ENCODE peak calls at places on chromosomes 3 and 15, in nine cellular contexts. One of them, this sample, is unnamed.

GRCh38 chr15:66235866-66236265 is 17.7 kb downstream of the MEGF11 start:
- DNase-seq in glutamatergic neuron: no peak
- DNase-seq in NB4: no peak
- DNase-seq in H9: no peak
- DNase-seq in T-helper 2 cell: no peak
- DNase-seq in AG09309: no peak
- DNase-seq in uterus: no peak
- DNase-seq in CD8-positive, alpha-beta memory T cell: no peak
- DNase-seq in HTR-8/SVneo: no peak
- DNase-seq in this sample: no peak

GRCh38 chr3:187964759-187965158 is 189.2 kb upstream of the LPP start:
- DNase-seq in glutamatergic neuron: no peak
- DNase-seq in NB4: no peak
- DNase-seq in H9: no peak
- DNase-seq in T-helper 2 cell: no peak
- DNase-seq in AG09309: no peak
- DNase-seq in uterus: no peak
- DNase-seq in CD8-positive, alpha-beta memory T cell: no peak
- DNase-seq in HTR-8/SVneo: no peak
- DNase-seq in this sample: no peak

GRCh38 chr3:171561601-171562323 is 101.6 kb upstream of the TNIK start:
- DNase-seq in glutamatergic neuron: no peak
- DNase-seq in NB4: no peak
- DNase-seq in H9: no peak
- DNase-seq in T-helper 2 cell: no peak
- DNase-seq in AG09309: no peak
- DNase-seq in uterus: no peak
- DNase-seq in CD8-positive, alpha-beta memory T cell: no peak
- DNase-seq in HTR-8/SVneo: no peak
- DNase-seq in this sample: no peak

GRCh38 chr15:78914027-78914764 is 30.6 kb downstream of the CTSH start:
- DNase-seq in glutamatergic neuron: no peak
- DNase-seq in NB4: peak
- DNase-seq in H9: no peak
- DNase-seq in T-helper 2 cell: no peak
- DNase-seq in AG09309: no peak
- DNase-seq in uterus: peak
- DNase-seq in CD8-positive, alpha-beta memory T cell: no peak
- DNase-seq in HTR-8/SVneo: no peak
- DNase-seq in this sample: peak

GRCh38 chr3:131348911-131349310 is 32.7 kb upstream of the NUDT16 start:
- DNase-seq in glutamatergic neuron: no peak
- DNase-seq in NB4: no peak
- DNase-seq in H9: no peak
- DNase-seq in T-helper 2 cell: no peak
- DNase-seq in AG09309: no peak
- DNase-seq in uterus: no peak
- DNase-seq in CD8-positive, alpha-beta memory T cell: no peak
- DNase-seq in HTR-8/SVneo: no peak
- DNase-seq in this sample: no peak

GRCh38 chr3:46351646-46352045 is 2.3 kb upstream of the CCR2 start:
- DNase-seq in glutamatergic neuron: no peak
- DNase-seq in NB4: no peak
- DNase-seq in H9: no peak
- DNase-seq in T-helper 2 cell: no peak
- DNase-seq in AG09309: no peak
- DNase-seq in uterus: no peak
- DNase-seq in CD8-positive, alpha-beta memory T cell: no peak
- DNase-seq in HTR-8/SVneo: no peak
- DNase-seq in this sample: no peak

GRCh38 chr3:15148614-15149013 is 49.7 kb upstream of the RBSN start:
- DNase-seq in glutamatergic neuron: peak
- DNase-seq in NB4: peak
- DNase-seq in H9: peak
- DNase-seq in T-helper 2 cell: no peak
- DNase-seq in AG09309: no peak
- DNase-seq in uterus: peak
- DNase-seq in CD8-positive, alpha-beta memory T cell: no peak
- DNase-seq in HTR-8/SVneo: peak
- DNase-seq in this sample: peak

GRCh38 chr3:146543461-146544012 is 870 bp downstream of the PLSCR1 start:
- DNase-seq in glutamatergic neuron: no peak
- DNase-seq in NB4: peak
- DNase-seq in H9: no peak
- DNase-seq in T-helper 2 cell: no peak
- DNase-seq in AG09309: no peak
- DNase-seq in uterus: peak
- DNase-seq in CD8-positive, alpha-beta memory T cell: no peak
- DNase-seq in HTR-8/SVneo: no peak
- DNase-seq in this sample: no peak

GRCh38 chr15:73922186-73923151 is 3.8 kb upstream of the LOXL1 start:
- DNase-seq in glutamatergic neuron: no peak
- DNase-seq in NB4: peak
- DNase-seq in H9: peak
- DNase-seq in T-helper 2 cell: no peak
- DNase-seq in AG09309: no peak
- DNase-seq in uterus: peak
- DNase-seq in CD8-positive, alpha-beta memory T cell: no peak
- DNase-seq in HTR-8/SVneo: peak
- DNase-seq in this sample: peak

GRCh38 chr15:72146221-72146620 is 28.0 kb downstream of the SENP8 start:
- DNase-seq in glutamatergic neuron: no peak
- DNase-seq in NB4: no peak
- DNase-seq in H9: no peak
- DNase-seq in T-helper 2 cell: no peak
- DNase-seq in AG09309: no peak
- DNase-seq in uterus: no peak
- DNase-seq in CD8-positive, alpha-beta memory T cell: no peak
- DNase-seq in HTR-8/SVneo: no peak
- DNase-seq in this sample: no peak

GRCh38 chr3:129003578-129004112 is 2.5 kb downstream of the EFCC1 start:
- DNase-seq in glutamatergic neuron: peak
- DNase-seq in NB4: no peak
- DNase-seq in H9: peak
- DNase-seq in T-helper 2 cell: peak
- DNase-seq in AG09309: no peak
- DNase-seq in uterus: no peak
- DNase-seq in CD8-positive, alpha-beta memory T cell: peak
- DNase-seq in HTR-8/SVneo: no peak
- DNase-seq in this sample: peak

GRCh38 chr3:13587442-13587841 is 38.5 kb downstream of the FBLN2 start:
- DNase-seq in glutamatergic neuron: no peak
- DNase-seq in NB4: no peak
- DNase-seq in H9: no peak
- DNase-seq in T-helper 2 cell: no peak
- DNase-seq in AG09309: no peak
- DNase-seq in uterus: no peak
- DNase-seq in CD8-positive, alpha-beta memory T cell: no peak
- DNase-seq in HTR-8/SVneo: no peak
- DNase-seq in this sample: peak

GRCh38 chr15:38613085-38613484 is 48.5 kb upstream of the RASGRP1 start:
- DNase-seq in glutamatergic neuron: no peak
- DNase-seq in NB4: peak
- DNase-seq in H9: no peak
- DNase-seq in T-helper 2 cell: no peak
- DNase-seq in AG09309: no peak
- DNase-seq in uterus: no peak
- DNase-seq in CD8-positive, alpha-beta memory T cell: no peak
- DNase-seq in HTR-8/SVneo: no peak
- DNase-seq in this sample: no peak

GRCh38 chr3:19147905-19148767 is at the start of gene KCNH8:
- DNase-seq in glutamatergic neuron: peak
- DNase-seq in NB4: no peak
- DNase-seq in H9: peak
- DNase-seq in T-helper 2 cell: no peak
- DNase-seq in AG09309: no peak
- DNase-seq in uterus: peak
- DNase-seq in CD8-positive, alpha-beta memory T cell: no peak
- DNase-seq in HTR-8/SVneo: no peak
- DNase-seq in this sample: peak

GRCh38 chr15:101437618-101438481 is 51.7 kb downstream of the PCSK6 start:
- DNase-seq in glutamatergic neuron: no peak
- DNase-seq in NB4: no peak
- DNase-seq in H9: no peak
- DNase-seq in T-helper 2 cell: no peak
- DNase-seq in AG09309: no peak
- DNase-seq in uterus: no peak
- DNase-seq in CD8-positive, alpha-beta memory T cell: no peak
- DNase-seq in HTR-8/SVneo: no peak
- DNase-seq in this sample: no peak

GRCh38 chr15:45631831-45632230 is 3.0 kb upstream of the SQOR start:
- DNase-seq in glutamatergic neuron: no peak
- DNase-seq in NB4: no peak
- DNase-seq in H9: no peak
- DNase-seq in T-helper 2 cell: no peak
- DNase-seq in AG09309: no peak
- DNase-seq in uterus: no peak
- DNase-seq in CD8-positive, alpha-beta memory T cell: no peak
- DNase-seq in HTR-8/SVneo: no peak
- DNase-seq in this sample: no peak

GRCh38 chr3:13160619-13161018 is 87.4 kb upstream of the IQSEC1 start:
- DNase-seq in glutamatergic neuron: no peak
- DNase-seq in NB4: no peak
- DNase-seq in H9: no peak
- DNase-seq in T-helper 2 cell: no peak
- DNase-seq in AG09309: no peak
- DNase-seq in uterus: no peak
- DNase-seq in CD8-positive, alpha-beta memory T cell: no peak
- DNase-seq in HTR-8/SVneo: no peak
- DNase-seq in this sample: no peak

GRCh38 chr3:38648659-38649499 is 608 bp downstream of the SCN5A start:
- DNase-seq in glutamatergic neuron: peak
- DNase-seq in NB4: no peak
- DNase-seq in H9: peak
- DNase-seq in T-helper 2 cell: no peak
- DNase-seq in AG09309: no peak
- DNase-seq in uterus: no peak
- DNase-seq in CD8-positive, alpha-beta memory T cell: no peak
- DNase-seq in HTR-8/SVneo: no peak
- DNase-seq in this sample: peak

GRCh38 chr3:72165337-72165736 is 380.4 kb upstream of the PROK2 start:
- DNase-seq in glutamatergic neuron: no peak
- DNase-seq in NB4: no peak
- DNase-seq in H9: no peak
- DNase-seq in T-helper 2 cell: no peak
- DNase-seq in AG09309: no peak
- DNase-seq in uterus: no peak
- DNase-seq in CD8-positive, alpha-beta memory T cell: no peak
- DNase-seq in HTR-8/SVneo: no peak
- DNase-seq in this sample: no peak

GRCh38 chr15:67415186-67415585 is 105.7 kb upstream of the C15orf61 start:
- DNase-seq in glutamatergic neuron: no peak
- DNase-seq in NB4: no peak
- DNase-seq in H9: no peak
- DNase-seq in T-helper 2 cell: no peak
- DNase-seq in AG09309: no peak
- DNase-seq in uterus: no peak
- DNase-seq in CD8-positive, alpha-beta memory T cell: no peak
- DNase-seq in HTR-8/SVneo: no peak
- DNase-seq in this sample: no peak

GRCh38 chr3:85433334-85433733 is 474.5 kb downstream of the CADM2 start:
- DNase-seq in glutamatergic neuron: no peak
- DNase-seq in NB4: no peak
- DNase-seq in H9: no peak
- DNase-seq in T-helper 2 cell: no peak
- DNase-seq in AG09309: no peak
- DNase-seq in uterus: no peak
- DNase-seq in CD8-positive, alpha-beta memory T cell: no peak
- DNase-seq in HTR-8/SVneo: no peak
- DNase-seq in this sample: peak

GRCh38 chr15:78938608-78939488 is 6.0 kb downstream of the CTSH start:
- DNase-seq in glutamatergic neuron: no peak
- DNase-seq in NB4: peak
- DNase-seq in H9: no peak
- DNase-seq in T-helper 2 cell: no peak
- DNase-seq in AG09309: no peak
- DNase-seq in uterus: no peak
- DNase-seq in CD8-positive, alpha-beta memory T cell: no peak
- DNase-seq in HTR-8/SVneo: no peak
- DNase-seq in this sample: no peak

GRCh38 chr15:87227846-87228245 is 1028.7 kb downstream of the NTRK3 start:
- DNase-seq in glutamatergic neuron: no peak
- DNase-seq in NB4: no peak
- DNase-seq in H9: no peak
- DNase-seq in T-helper 2 cell: no peak
- DNase-seq in AG09309: no peak
- DNase-seq in uterus: no peak
- DNase-seq in CD8-positive, alpha-beta memory T cell: no peak
- DNase-seq in HTR-8/SVneo: no peak
- DNase-seq in this sample: no peak

GRCh38 chr15:64532921-64533320 is 72.5 kb downstream of the ZNF609 start:
- DNase-seq in glutamatergic neuron: no peak
- DNase-seq in NB4: peak
- DNase-seq in H9: no peak
- DNase-seq in T-helper 2 cell: no peak
- DNase-seq in AG09309: no peak
- DNase-seq in uterus: no peak
- DNase-seq in CD8-positive, alpha-beta memory T cell: no peak
- DNase-seq in HTR-8/SVneo: no peak
- DNase-seq in this sample: no peak

GRCh38 chr3:41888368-41889076 is 73.4 kb downstream of the ULK4 start:
- DNase-seq in glutamatergic neuron: no peak
- DNase-seq in NB4: no peak
- DNase-seq in H9: peak
- DNase-seq in T-helper 2 cell: no peak
- DNase-seq in AG09309: no peak
- DNase-seq in uterus: no peak
- DNase-seq in CD8-positive, alpha-beta memory T cell: no peak
- DNase-seq in HTR-8/SVneo: no peak
- DNase-seq in this sample: peak

GRCh38 chr15:90654233-90655124 is 62.7 kb upstream of the BLM start:
- DNase-seq in glutamatergic neuron: no peak
- DNase-seq in NB4: peak
- DNase-seq in H9: no peak
- DNase-seq in T-helper 2 cell: no peak
- DNase-seq in AG09309: no peak
- DNase-seq in uterus: no peak
- DNase-seq in CD8-positive, alpha-beta memory T cell: no peak
- DNase-seq in HTR-8/SVneo: no peak
- DNase-seq in this sample: no peak

GRCh38 chr3:63679181-63679580 is 26.7 kb downstream of the SNTN start:
- DNase-seq in glutamatergic neuron: no peak
- DNase-seq in NB4: peak
- DNase-seq in H9: no peak
- DNase-seq in T-helper 2 cell: no peak
- DNase-seq in AG09309: no peak
- DNase-seq in uterus: no peak
- DNase-seq in CD8-positive, alpha-beta memory T cell: no peak
- DNase-seq in HTR-8/SVneo: no peak
- DNase-seq in this sample: no peak

GRCh38 chr3:169812124-169812843 is 386 bp upstream of the LRRIQ4 start:
- DNase-seq in glutamatergic neuron: peak
- DNase-seq in NB4: peak
- DNase-seq in H9: peak
- DNase-seq in T-helper 2 cell: peak
- DNase-seq in AG09309: peak
- DNase-seq in uterus: peak
- DNase-seq in CD8-positive, alpha-beta memory T cell: peak
- DNase-seq in HTR-8/SVneo: no peak
- DNase-seq in this sample: peak

This sample was measured in GM23338.